ENCODE peak calls at places on chromosomes 4 and X, in ten cellular contexts. X is lung, V is GM12878, Y is pancreas, L is upper lobe of left lung, T is left ventricle myocardium inferior, K is cardiac muscle cell, G is brain microvascular endothelial cell, R is ovary, A is fibroblast of the aortic adventitia. N is an unnamed sample.

GRCh38 chr4:185847352-185848078 is 35.5 kb upstream of the SORBS2 start:
- DNase-seq in L (no peak), A (peak), G (peak), Y (no peak), K (peak), V (no peak), R (no peak), X (no peak), T (peak), N (no peak)

GRCh38 chr4:78661923-78662521 is 110.5 kb downstream of the ANXA3 start:
- DNase-seq in R (no peak), Y (no peak), K (peak), L (no peak), V (peak), G (peak), T (no peak), X (no peak), A (peak), N (no peak)

GRCh38 chrX:110397904-110398303 is 39.3 kb downstream of the RTL9 start:
- DNase-seq in A (no peak), G (no peak), X (no peak), L (no peak), R (no peak), T (no peak), Y (no peak), K (no peak), V (no peak), N (no peak)

GRCh38 chrX:109511113-109511512 is 25.5 kb upstream of the NXT2 start:
- DNase-seq in L (no peak), Y (no peak), K (no peak), T (no peak), V (no peak), A (no peak), X (no peak), R (no peak), G (no peak), N (no peak)

GRCh38 chrX:16687514-16687913 is 25.0 kb downstream of the CTPS2 start:
- DNase-seq in A (no peak), K (no peak), R (no peak), X (no peak), T (no peak), V (no peak), G (no peak), Y (no peak), L (no peak), N (no peak)

GRCh38 chr4:61200195-61200990 is at the start of gene ADGRL3:
- DNase-seq in G (no peak), L (peak), Y (peak), X (no peak), T (peak), V (no peak), R (peak), A (peak), K (peak), N (no peak)

GRCh38 chr4:38177792-38178665 is 217.8 kb downstream of the PTTG2 start:
- DNase-seq in V (no peak), G (no peak), A (peak), Y (peak), R (peak), K (peak), L (peak), T (peak), X (peak), N (no peak)

GRCh38 chr4:48237996-48238645 is 31.5 kb downstream of the TEC start:
- DNase-seq in Y (no peak), T (no peak), L (no peak), K (peak), R (no peak), V (no peak), A (peak), G (no peak), X (no peak), N (no peak)

GRCh38 chr4:149709640-149710039 is 106.0 kb downstream of the IQCM start:
- DNase-seq in V (no peak), K (no peak), Y (no peak), A (no peak), G (no peak), T (no peak), L (no peak), X (no peak), R (no peak), N (no peak)

GRCh38 chrX:153546386-153546785 is 28.9 kb downstream of the ATP2B3 start:
- DNase-seq in X (no peak), Y (no peak), K (no peak), V (no peak), T (no peak), A (no peak), L (peak), G (no peak), R (no peak), N (no peak)

GRCh38 chr4:52659722-52660261 is 691 bp upstream of the USP46 start:
- DNase-seq in A (peak), Y (peak), V (no peak), T (peak), G (peak), L (peak), R (peak), X (peak), K (peak), N (no peak)

GRCh38 chr4:124903995-124904722 is 191.6 kb upstream of the ANKRD50 start:
- DNase-seq in A (peak), R (peak), V (no peak), Y (no peak), K (peak), G (peak), T (peak), L (no peak), X (peak), N (no peak)

GRCh38 chr4:8192748-8193738 is 6.0 kb upstream of the SH3TC1 start:
- DNase-seq in K (peak), G (peak), R (no peak), T (peak), A (peak), X (peak), L (no peak), Y (no peak), V (peak), N (peak)

GRCh38 chrX:95057341-95057740 is 1383.3 kb downstream of the FAM133A start:
- DNase-seq in A (peak), G (no peak), V (no peak), R (no peak), X (no peak), L (no peak), Y (no peak), T (no peak), K (peak), N (no peak)

GRCh38 chr4:105712766-105713165 is 4.2 kb downstream of the GSTCD start:
- DNase-seq in T (no peak), K (no peak), L (no peak), Y (no peak), V (no peak), A (no peak), R (no peak), G (no peak), X (no peak), N (no peak)

GRCh38 chr4:71113294-71113693 is 119.8 kb downstream of the DCK start:
- DNase-seq in G (no peak), V (no peak), L (no peak), R (no peak), A (no peak), K (no peak), X (no peak), T (no peak), Y (no peak), N (no peak)

GRCh38 chr4:80259012-80259411 is 7.5 kb upstream of the FGF5 start:
- DNase-seq in X (no peak), Y (no peak), T (no peak), L (no peak), K (no peak), G (no peak), R (no peak), A (no peak), V (no peak), N (no peak)

GRCh38 chr4:165700855-165701254 is 172.2 kb upstream of the TLL1 start:
- DNase-seq in G (no peak), V (no peak), Y (no peak), K (no peak), A (no peak), T (no peak), X (no peak), R (no peak), L (no peak), N (no peak)
- TF ChIP-seq CTCF in G (peak), V (peak), Y (no peak), K (peak), A (peak), T (peak), X (no peak), R (no peak), L (no peak), N (peak)

GRCh38 chrX:136147320-136147901 is at the start of gene FHL1:
- DNase-seq in R (peak), X (no peak), L (peak), T (peak), G (no peak), K (peak), A (no peak), V (no peak), Y (peak), N (no peak)

GRCh38 chrX:136146614-136147319 is 566 bp upstream of the FHL1 start:
- DNase-seq in K (no peak), T (peak), R (peak), V (no peak), L (no peak), G (no peak), A (no peak), X (no peak), Y (peak), N (no peak)

GRCh38 chrX:136148391-136148790 is 1.1 kb downstream of the FHL1 start:
- DNase-seq in X (no peak), R (no peak), V (no peak), A (no peak), T (no peak), Y (no peak), K (no peak), L (no peak), G (no peak), N (no peak)

GRCh38 chrX:136143714-136144113 is 3.6 kb upstream of the FHL1 start:
- DNase-seq in A (no peak), K (no peak), V (no peak), T (no peak), X (no peak), R (no peak), L (no peak), G (no peak), Y (no peak), N (no peak)

DNA sequence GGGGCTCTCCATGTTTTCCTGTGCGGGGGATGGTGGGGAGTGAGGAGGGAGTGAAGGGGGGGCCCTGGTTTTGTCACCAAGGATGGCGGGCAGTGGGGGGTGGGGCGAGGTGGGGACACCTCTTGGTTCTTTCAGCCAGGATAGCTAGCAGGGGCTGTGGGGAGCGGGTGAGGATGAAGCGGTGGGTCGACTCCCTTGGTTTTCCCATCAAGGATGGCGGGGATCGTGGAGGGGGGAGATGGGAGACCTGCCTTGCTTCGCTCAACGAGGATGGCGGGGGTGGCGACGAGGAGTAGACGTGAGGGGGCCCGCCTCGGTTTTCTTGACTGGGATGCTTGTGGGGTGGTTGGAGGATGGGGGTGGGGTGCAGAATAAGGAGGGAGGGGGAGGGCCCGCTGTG is 633 bp downstream of the FHL1 start:
- DNase-seq in Y (no peak), A (no peak), G (no peak), K (no peak), L (no peak), V (no peak), X (no peak), R (peak), T (no peak), N (no peak)
- H3K4me3 ChIP-seq in Y (peak), A (peak), G (peak), K (peak), L (peak), V (no peak), X (peak), R (peak), T (peak), N (no peak)

DNA sequence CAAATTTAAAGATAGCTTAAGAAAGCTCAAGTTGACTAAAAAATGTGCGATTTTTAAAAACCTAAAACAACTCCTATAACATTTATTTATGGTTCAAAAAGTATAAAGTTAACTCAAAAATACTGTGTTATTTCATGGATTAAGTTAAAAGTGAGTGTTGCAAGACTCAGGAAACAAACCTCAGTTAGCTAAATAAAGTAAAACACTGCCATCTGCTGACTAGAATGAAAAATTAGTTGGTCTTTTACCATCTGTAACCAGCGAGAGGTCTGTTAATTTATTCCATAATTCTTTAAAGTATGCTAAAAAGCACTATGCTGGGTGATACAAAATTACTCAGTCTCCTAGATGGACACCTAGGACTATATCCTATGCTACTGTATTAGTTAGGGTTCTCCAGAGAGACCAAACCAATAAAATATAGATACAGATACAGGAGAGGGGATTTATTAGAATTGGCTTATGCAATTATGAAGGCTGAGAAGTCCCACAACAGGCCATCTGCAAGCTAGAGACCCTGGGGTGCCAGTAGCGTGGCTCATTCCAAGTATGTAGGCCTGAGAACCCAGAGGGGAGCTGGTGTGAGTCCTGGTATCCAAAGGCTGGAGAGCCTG is 4.9 kb upstream of the WDFY3 start:
- DNase-seq in V (no peak), L (no peak), G (no peak), A (peak), K (peak), X (no peak), R (no peak), Y (no peak), T (no peak), N (no peak)
- TF ChIP-seq CTCF in V (peak), L (peak), G (no peak), A (peak), K (peak), X (peak), R (peak), Y (peak), T (peak), N (peak)

GRCh38 chr4:173518419-173519102 is 11.5 kb downstream of the HAND2 start:
- DNase-seq in Y (no peak), G (no peak), V (no peak), K (peak), R (no peak), T (no peak), A (peak), L (peak), X (no peak), N (no peak)

GRCh38 chr4:173517781-173518371 is 12.2 kb downstream of the HAND2 start:
- DNase-seq in V (no peak), K (peak), G (no peak), X (no peak), Y (no peak), T (no peak), L (no peak), R (no peak), A (peak), N (no peak)

GRCh38 chr4:173514641-173515217 is 15.3 kb downstream of the HAND2 start:
- DNase-seq in V (no peak), Y (no peak), R (no peak), G (no peak), L (no peak), A (no peak), T (no peak), K (no peak), X (no peak), N (no peak)

GRCh38 chr4:173515458-173515857 is 14.6 kb downstream of the HAND2 start:
- DNase-seq in V (no peak), Y (no peak), G (no peak), R (no peak), A (no peak), K (no peak), X (no peak), L (no peak), T (no peak), N (no peak)

DNA sequence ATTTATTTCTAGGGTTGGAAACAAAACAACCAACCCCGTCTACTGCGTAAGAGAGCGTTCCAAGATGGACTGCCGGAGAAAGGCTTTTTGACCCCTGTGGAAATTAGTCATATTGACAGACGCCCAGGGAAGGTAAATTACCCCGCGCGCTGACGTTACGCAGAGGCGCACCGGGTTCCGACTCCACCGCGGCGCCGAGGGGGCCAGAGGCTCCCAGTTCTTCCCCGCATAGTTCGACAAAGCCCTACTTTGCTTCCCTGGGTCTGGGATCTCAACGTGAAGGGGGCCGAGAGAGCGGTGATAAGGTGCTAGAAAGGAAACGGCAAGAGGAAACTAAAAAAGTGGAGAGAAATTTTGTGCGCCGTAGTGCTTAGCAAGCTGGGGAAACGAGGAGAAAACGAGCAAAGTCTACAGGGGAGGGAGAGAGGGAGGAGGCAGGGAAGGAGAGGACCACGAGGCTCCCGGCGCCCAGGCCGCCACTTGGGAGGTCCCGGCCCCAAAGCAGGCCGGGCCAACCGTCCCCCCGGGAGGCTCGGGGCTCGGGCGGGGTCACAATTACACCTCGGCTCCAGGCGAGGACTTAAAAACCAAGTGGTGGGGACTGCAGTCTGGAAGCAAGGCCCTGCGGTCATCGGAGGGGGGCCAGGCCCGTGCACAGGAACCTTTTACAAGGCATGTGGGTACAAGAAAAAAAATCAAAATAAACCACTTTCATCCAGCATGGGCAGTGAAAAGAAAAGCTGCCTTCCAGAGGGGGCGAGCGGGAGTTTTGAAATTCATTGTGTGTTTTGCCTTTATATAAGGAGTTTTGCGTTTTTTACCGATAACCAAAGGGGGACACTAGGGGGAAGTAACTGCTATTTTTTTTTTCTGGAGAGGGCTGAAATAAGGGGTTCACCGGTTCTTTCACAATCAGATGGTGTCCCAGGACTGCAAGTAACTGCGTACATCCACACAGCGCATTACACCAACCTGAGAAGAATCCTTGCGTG is 13.1 kb downstream of the HAND2 start:
- DNase-seq in G (no peak), X (no peak), Y (no peak), L (peak), R (no peak), A (peak), T (no peak), V (no peak), K (peak), N (no peak)
- H3K4me3 ChIP-seq in G (no peak), X (no peak), Y (no peak), L (no peak), R (peak), A (peak), T (peak), V (no peak), K (peak), N (no peak)

GRCh38 chr4:663438-664428 is 10.3 kb downstream of the ATP5ME start:
- DNase-seq in X (peak), Y (peak), L (peak), K (peak), G (no peak), R (peak), V (no peak), T (peak), A (no peak), N (no peak)
- TF ChIP-seq CTCF in X (no peak), Y (no peak), L (no peak), K (peak), G (no peak), R (peak), V (peak), T (no peak), A (no peak), N (peak)

GRCh38 chrX:54447461-54447860 is 7.3 kb downstream of the TSR2 start:
- DNase-seq in T (no peak), V (no peak), Y (no peak), X (no peak), G (no peak), L (no peak), R (no peak), A (peak), K (peak), N (no peak)
- H3K4me3 ChIP-seq in T (no peak), V (no peak), Y (no peak), X (no peak), G (no peak), L (no peak), R (no peak), A (no peak), K (no peak), N (no peak)

GRCh38 chr4:186936496-186937375 is 213.1 kb upstream of the FAT1 start:
- DNase-seq in Y (no peak), L (no peak), X (no peak), V (no peak), G (peak), K (peak), T (no peak), R (no peak), A (peak), N (no peak)
- TF ChIP-seq CTCF in Y (peak), L (no peak), X (no peak), V (no peak), G (peak), K (peak), T (no peak), R (no peak), A (no peak), N (no peak)

DNA sequence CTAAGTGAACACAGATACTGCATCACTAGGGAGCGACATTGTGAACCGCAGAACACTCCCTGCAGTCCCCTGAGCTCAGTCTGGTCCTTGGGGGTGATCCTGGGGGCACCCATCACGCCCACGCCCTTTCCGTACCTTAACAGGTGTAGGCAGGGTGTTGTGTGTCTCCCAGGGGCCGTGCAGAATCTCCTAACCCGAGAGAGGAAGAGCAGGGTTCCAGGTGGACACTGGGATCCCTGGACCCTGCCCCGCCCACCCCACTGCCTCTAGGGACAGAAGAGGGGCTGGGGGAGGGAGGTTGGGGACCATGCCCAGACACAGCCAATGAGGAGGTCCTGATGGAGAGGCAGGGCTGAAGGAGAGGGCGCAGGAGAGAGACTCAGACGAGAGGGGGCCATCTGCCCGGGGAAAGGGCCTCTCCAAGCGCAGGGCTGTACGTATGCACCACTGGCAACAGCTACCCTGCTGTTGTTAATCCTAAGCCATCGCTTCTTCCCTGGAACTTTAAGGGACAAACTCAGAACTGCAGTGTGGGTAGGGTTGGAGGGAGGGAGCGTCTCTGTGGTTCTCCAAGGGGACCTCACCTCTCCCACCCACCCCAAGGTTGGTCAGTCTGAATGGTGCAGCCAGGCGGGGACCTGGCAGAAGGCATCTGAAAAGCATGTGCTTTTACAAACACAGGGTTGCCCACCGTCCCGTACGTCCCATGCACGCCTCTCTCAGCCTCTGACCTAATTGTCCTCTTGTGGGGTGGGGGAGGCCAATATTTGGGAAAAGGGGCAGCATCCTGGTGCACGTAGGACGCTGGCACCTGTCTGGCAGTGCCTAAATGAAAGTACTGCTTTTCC is 2.4 kb downstream of the P2RY8 start:
- DNase-seq in T (no peak), K (no peak), G (no peak), A (no peak), V (no peak), R (no peak), L (no peak), X (no peak), Y (no peak), N (peak)
- H3K4me3 ChIP-seq in T (peak), K (no peak), G (no peak), A (no peak), V (peak), R (no peak), L (no peak), X (no peak), Y (no peak), N (peak)

GRCh38 chr4:121307441-121308327 is 73.1 kb downstream of the QRFPR start:
- DNase-seq in L (no peak), Y (no peak), A (peak), V (peak), T (no peak), K (peak), G (peak), X (no peak), R (no peak), N (peak)
- TF ChIP-seq CTCF in L (peak), Y (peak), A (peak), V (peak), T (peak), K (peak), G (peak), X (peak), R (no peak), N (peak)

N was measured in GM12864.